ENCODE peak calls at places on chromosomes 16 and 17, in ten cellular contexts. Y is epithelial cell of esophagus, A is HFF-Myc, N is Calu3, E is left ventricle myocardium inferior, I is WTC11, B is tibial nerve, Q is mucosa of descending colon, T is endodermal cell, H is fibroblast of the aortic adventitia. J is an unnamed sample.

GRCh38 chr16:84391151-84391873 is 23.0 kb downstream of the ATP2C2 start:
- DNase-seq in Y (peak), A (no peak), N (no peak), E (no peak), I (no peak), B (no peak), Q (no peak), T (no peak), H (peak), J (no peak)

GRCh38 chr16:49022351-49022963 is 259.2 kb downstream of the CBLN1 start:
- DNase-seq in Y (peak), A (no peak), N (no peak), E (no peak), I (no peak), B (no peak), Q (no peak), T (no peak), H (no peak), J (no peak)

GRCh38 chr17:79214459-79214858 is 139.8 kb downstream of the ENGASE start:
- DNase-seq in Y (no peak), A (no peak), N (no peak), E (no peak), I (no peak), B (no peak), Q (peak), T (peak), H (no peak), J (no peak)

GRCh38 chr17:16886655-16887322 is 85.1 kb downstream of the TNFRSF13B start:
- DNase-seq in Y (no peak), A (no peak), N (no peak), E (no peak), I (no peak), B (no peak), Q (no peak), T (no peak), H (no peak), J (no peak)

GRCh38 chr17:9140550-9141422 is 119.5 kb downstream of the NTN1 start:
- DNase-seq in Y (no peak), A (no peak), N (no peak), E (no peak), I (no peak), B (no peak), Q (no peak), T (no peak), H (no peak), J (no peak)

GRCh38 chr16:57601801-57602478 is 26.5 kb upstream of the ADGRG1 start:
- DNase-seq in Y (no peak), A (no peak), N (no peak), E (no peak), I (no peak), B (no peak), Q (no peak), T (peak), H (no peak), J (peak)

GRCh38 chr17:8832711-8833352 is 33.7 kb upstream of the MFSD6L start:
- DNase-seq in Y (no peak), A (no peak), N (peak), E (no peak), I (peak), B (no peak), Q (no peak), T (peak), H (no peak), J (no peak)

GRCh38 chr17:1625053-1625452 is 3.6 kb downstream of the SLC43A2 start:
- DNase-seq in Y (no peak), A (no peak), N (no peak), E (no peak), I (no peak), B (no peak), Q (no peak), T (no peak), H (no peak), J (no peak)

GRCh38 chr17:72151565-72152391 is 31.0 kb downstream of the SOX9 start:
- DNase-seq in Y (no peak), A (no peak), N (peak), E (peak), I (peak), B (no peak), Q (no peak), T (peak), H (peak), J (no peak)

GRCh38 chr17:20010099-20010863 is 1.1 kb downstream of the SPECC1 start:
- DNase-seq in Y (peak), A (no peak), N (peak), E (peak), I (peak), B (peak), Q (no peak), T (peak), H (peak), J (no peak)

GRCh38 chr17:57890857-57891232 is 41.0 kb upstream of the MRPS23 start:
- DNase-seq in Y (no peak), A (no peak), N (no peak), E (no peak), I (no peak), B (no peak), Q (no peak), T (no peak), H (no peak), J (no peak)

GRCh38 chr17:60601443-60602384 is 1.7 kb downstream of the PPM1D start:
- DNase-seq in Y (peak), A (peak), N (peak), E (no peak), I (peak), B (no peak), Q (no peak), T (peak), H (peak), J (no peak)

GRCh38 chr16:87240211-87241134 is 76.7 kb downstream of the C16orf95 start:
- DNase-seq in Y (peak), A (peak), N (no peak), E (no peak), I (no peak), B (no peak), Q (no peak), T (no peak), H (no peak), J (no peak)

GRCh38 chr17:79922798-79923197 is 83.6 kb upstream of the CBX4 start:
- DNase-seq in Y (no peak), A (no peak), N (no peak), E (no peak), I (no peak), B (no peak), Q (peak), T (no peak), H (no peak), J (no peak)

GRCh38 chr16:84482001-84482891 is 22.2 kb downstream of the MEAK7 start:
- DNase-seq in Y (peak), A (no peak), N (no peak), E (no peak), I (peak), B (no peak), Q (no peak), T (no peak), H (no peak), J (peak)

GRCh38 chr16:11361751-11362742 is 16.8 kb downstream of the RMI2 start:
- DNase-seq in Y (no peak), A (no peak), N (no peak), E (no peak), I (no peak), B (no peak), Q (no peak), T (no peak), H (no peak), J (peak)

GRCh38 chr17:38917259-38917658 is 8.2 kb upstream of the LASP1NB start:
- DNase-seq in Y (no peak), A (no peak), N (no peak), E (no peak), I (no peak), B (no peak), Q (no peak), T (no peak), H (no peak), J (no peak)

GRCh38 chr17:60468371-60468770 is 46.1 kb downstream of the CHCT1 start:
- DNase-seq in Y (no peak), A (no peak), N (no peak), E (no peak), I (no peak), B (no peak), Q (no peak), T (no peak), H (peak), J (no peak)

GRCh38 chr16:47473794-47474193 is 12.7 kb downstream of the PHKB start:
- DNase-seq in Y (no peak), A (no peak), N (no peak), E (no peak), I (no peak), B (no peak), Q (no peak), T (no peak), H (no peak), J (no peak)

GRCh38 chr17:73290399-73291259 is 21.2 kb downstream of the CDC42EP4 start:
- DNase-seq in Y (peak), A (no peak), N (no peak), E (no peak), I (no peak), B (no peak), Q (no peak), T (no peak), H (no peak), J (no peak)

GRCh38 chr17:44221862-44222111 is 2.3 kb upstream of the UBTF start:
- DNase-seq in Y (no peak), A (no peak), N (peak), E (no peak), I (no peak), B (no peak), Q (no peak), T (peak), H (no peak), J (no peak)

GRCh38 chr17:81094744-81095607 is 60.0 kb downstream of the BAIAP2 start:
- DNase-seq in Y (peak), A (peak), N (peak), E (no peak), I (peak), B (peak), Q (peak), T (peak), H (peak), J (no peak)

GRCh38 chr17:39631403-39631802 is 4.7 kb downstream of the PPP1R1B start:
- DNase-seq in Y (peak), A (no peak), N (no peak), E (no peak), I (peak), B (no peak), Q (no peak), T (peak), H (no peak), J (no peak)

GRCh38 chr17:9199474-9200196 is 178.3 kb downstream of the NTN1 start:
- DNase-seq in Y (no peak), A (no peak), N (no peak), E (peak), I (no peak), B (no peak), Q (peak), T (peak), H (no peak), J (peak)

GRCh38 chr16:19583665-19584300 is 28.3 kb downstream of the VPS35L start:
- DNase-seq in Y (peak), A (no peak), N (peak), E (no peak), I (peak), B (no peak), Q (no peak), T (peak), H (peak), J (no peak)

GRCh38 chr17:62111562-62112180 is 46.6 kb upstream of the MED13 start:
- DNase-seq in Y (no peak), A (no peak), N (no peak), E (no peak), I (no peak), B (no peak), Q (peak), T (no peak), H (no peak), J (no peak)

GRCh38 chr16:59878479-59878878 is 1144.4 kb upstream of the GOT2 start:
- DNase-seq in Y (peak), A (peak), N (peak), E (no peak), I (no peak), B (no peak), Q (no peak), T (no peak), H (no peak), J (no peak)

GRCh38 chr16:21274172-21274726 is 3.8 kb downstream of the CRYM start:
- DNase-seq in Y (no peak), A (no peak), N (no peak), E (no peak), I (no peak), B (no peak), Q (no peak), T (no peak), H (no peak), J (no peak)

GRCh38 chr17:9242983-9243382 is 221.7 kb downstream of the NTN1 start:
- DNase-seq in Y (no peak), A (no peak), N (no peak), E (no peak), I (no peak), B (no peak), Q (peak), T (no peak), H (no peak), J (no peak)

GRCh38 chr16:57118461-57119084 is 26.2 kb downstream of the CPNE2 start:
- DNase-seq in Y (no peak), A (no peak), N (no peak), E (no peak), I (no peak), B (no peak), Q (no peak), T (no peak), H (no peak), J (no peak)

GRCh38 chr17:79626156-79626890 is 15.5 kb upstream of the RBFOX3 start:
- DNase-seq in Y (no peak), A (no peak), N (no peak), E (peak), I (peak), B (no peak), Q (no peak), T (peak), H (no peak), J (peak)

GRCh38 chr17:362721-363120 is 10.1 kb upstream of the RPH3AL start:
- DNase-seq in Y (no peak), A (no peak), N (no peak), E (no peak), I (no peak), B (no peak), Q (no peak), T (no peak), H (no peak), J (no peak)

GRCh38 chr16:19876501-19877059 is 8.1 kb downstream of the GPRC5B start:
- DNase-seq in Y (no peak), A (no peak), N (no peak), E (no peak), I (no peak), B (no peak), Q (no peak), T (peak), H (no peak), J (no peak)

GRCh38 chr17:33778505-33779398 is 476.3 kb upstream of the CCL2 start:
- DNase-seq in Y (peak), A (peak), N (peak), E (peak), I (peak), B (peak), Q (no peak), T (peak), H (peak), J (no peak)

GRCh38 chr16:70790815-70791214 is 10.1 kb downstream of the VAC14 start:
- DNase-seq in Y (no peak), A (no peak), N (no peak), E (no peak), I (no peak), B (no peak), Q (no peak), T (no peak), H (no peak), J (no peak)

GRCh38 chr16:78503501-78504110 is 404.2 kb downstream of the WWOX start:
- DNase-seq in Y (peak), A (no peak), N (peak), E (no peak), I (peak), B (peak), Q (no peak), T (peak), H (peak), J (no peak)

GRCh38 chr16:78504391-78504945 is 405.0 kb downstream of the WWOX start:
- DNase-seq in Y (no peak), A (no peak), N (no peak), E (peak), I (no peak), B (no peak), Q (no peak), T (no peak), H (peak), J (no peak)

GRCh38 chr16:78507576-78507975 is 408.1 kb downstream of the WWOX start:
- DNase-seq in Y (no peak), A (no peak), N (no peak), E (no peak), I (no peak), B (no peak), Q (no peak), T (no peak), H (no peak), J (no peak)

GRCh38 chr16:78506372-78507193 is 407.1 kb downstream of the WWOX start:
- DNase-seq in Y (no peak), A (no peak), N (no peak), E (no peak), I (no peak), B (no peak), Q (no peak), T (no peak), H (no peak), J (no peak)

GRCh38 chr16:78505544-78506371 is 406.3 kb downstream of the WWOX start:
- DNase-seq in Y (no peak), A (no peak), N (no peak), E (peak), I (peak), B (peak), Q (peak), T (peak), H (peak), J (no peak)
- TF ChIP-seq CTCF in Y (no peak), A (no peak), N (no peak), E (peak), I (no peak), B (peak), Q (no peak), T (peak), H (peak), J (no peak)

GRCh38 chr17:13117616-13118015 is 99.8 kb upstream of the ELAC2 start:
- DNase-seq in Y (no peak), A (no peak), N (no peak), E (no peak), I (no peak), B (no peak), Q (no peak), T (no peak), H (no peak), J (no peak)
- TF ChIP-seq CTCF in Y (no peak), A (no peak), N (no peak), E (no peak), I (no peak), B (no peak), Q (no peak), T (no peak), H (no peak), J (no peak)

GRCh38 chr16:50501251-50501650 is 46.9 kb upstream of the NKD1 start:
- DNase-seq in Y (no peak), A (no peak), N (no peak), E (no peak), I (no peak), B (no peak), Q (no peak), T (peak), H (no peak), J (no peak)
- TF ChIP-seq CTCF in Y (no peak), A (no peak), N (no peak), E (no peak), I (no peak), B (no peak), Q (no peak), T (no peak), H (no peak), J (no peak)

GRCh38 chr17:15091825-15092224 is 173.3 kb downstream of the PMP22 start:
- DNase-seq in Y (peak), A (no peak), N (peak), E (no peak), I (peak), B (no peak), Q (no peak), T (peak), H (no peak), J (no peak)
- TF ChIP-seq CTCF in Y (peak), A (peak), N (no peak), E (no peak), I (no peak), B (no peak), Q (no peak), T (peak), H (no peak), J (peak)

J was measured in chondrocyte.